ENCODE peak calls at places on chromosomes 2 and 18, in six cellular contexts. One of them, this sample, is unnamed.

GRCh38 chr2:103809946-103810345 is 1044.0 kb upstream of the POU3F3 start:
- DNase-seq in NCI-H510A treated with DMSO at 0.1 percent for 48 hours: no peak
- DNase-seq in sciatic nerve: no peak
- DNase-seq in HT1080: peak
- DNase-seq in AG08395: no peak
- DNase-seq in astrocyte of the cerebellum: no peak
- DNase-seq in this sample: no peak

GRCh38 chr2:9631976-9632700 is 1.3 kb upstream of the YWHAQ start:
- DNase-seq in NCI-H510A treated with DMSO at 0.1 percent for 48 hours: peak
- DNase-seq in sciatic nerve: no peak
- DNase-seq in HT1080: no peak
- DNase-seq in AG08395: no peak
- DNase-seq in astrocyte of the cerebellum: no peak
- DNase-seq in this sample: no peak

GRCh38 chr2:150522269-150522668 is 34.8 kb upstream of the RND3 start:
- DNase-seq in NCI-H510A treated with DMSO at 0.1 percent for 48 hours: no peak
- DNase-seq in sciatic nerve: no peak
- DNase-seq in HT1080: no peak
- DNase-seq in AG08395: no peak
- DNase-seq in astrocyte of the cerebellum: no peak
- DNase-seq in this sample: no peak

GRCh38 chr2:110121052-110121334 is 5.4 kb upstream of the MALL start:
- DNase-seq in NCI-H510A treated with DMSO at 0.1 percent for 48 hours: no peak
- DNase-seq in sciatic nerve: no peak
- DNase-seq in HT1080: no peak
- DNase-seq in AG08395: no peak
- DNase-seq in astrocyte of the cerebellum: no peak
- DNase-seq in this sample: no peak

GRCh38 chr18:67362906-67363305 is 153.6 kb downstream of the DSEL start:
- DNase-seq in NCI-H510A treated with DMSO at 0.1 percent for 48 hours: no peak
- DNase-seq in sciatic nerve: no peak
- DNase-seq in HT1080: no peak
- DNase-seq in AG08395: no peak
- DNase-seq in astrocyte of the cerebellum: no peak
- DNase-seq in this sample: no peak

GRCh38 chr2:147863835-147864234 is 19.0 kb downstream of the ACVR2A start:
- DNase-seq in NCI-H510A treated with DMSO at 0.1 percent for 48 hours: no peak
- DNase-seq in sciatic nerve: no peak
- DNase-seq in HT1080: no peak
- DNase-seq in AG08395: no peak
- DNase-seq in astrocyte of the cerebellum: no peak
- DNase-seq in this sample: no peak

GRCh38 chr18:62331581-62332436 is 6.7 kb downstream of the TNFRSF11A start:
- DNase-seq in NCI-H510A treated with DMSO at 0.1 percent for 48 hours: no peak
- DNase-seq in sciatic nerve: peak
- DNase-seq in HT1080: no peak
- DNase-seq in AG08395: no peak
- DNase-seq in astrocyte of the cerebellum: peak
- DNase-seq in this sample: no peak

GRCh38 chr2:729363-729762 is 52.2 kb upstream of the TMEM18 start:
- DNase-seq in NCI-H510A treated with DMSO at 0.1 percent for 48 hours: no peak
- DNase-seq in sciatic nerve: no peak
- DNase-seq in HT1080: no peak
- DNase-seq in AG08395: no peak
- DNase-seq in astrocyte of the cerebellum: no peak
- DNase-seq in this sample: no peak

GRCh38 chr2:59974051-59974766 is 579.2 kb downstream of the BCL11A start:
- DNase-seq in NCI-H510A treated with DMSO at 0.1 percent for 48 hours: no peak
- DNase-seq in sciatic nerve: no peak
- DNase-seq in HT1080: no peak
- DNase-seq in AG08395: no peak
- DNase-seq in astrocyte of the cerebellum: no peak
- DNase-seq in this sample: no peak

GRCh38 chr2:231918501-231919330 is 7.5 kb downstream of the NPPC start:
- DNase-seq in NCI-H510A treated with DMSO at 0.1 percent for 48 hours: no peak
- DNase-seq in sciatic nerve: no peak
- DNase-seq in HT1080: no peak
- DNase-seq in AG08395: no peak
- DNase-seq in astrocyte of the cerebellum: no peak
- DNase-seq in this sample: no peak

GRCh38 chr2:101696272-101697123 is 1.0 kb upstream of the MAP4K4 start:
- DNase-seq in NCI-H510A treated with DMSO at 0.1 percent for 48 hours: peak
- DNase-seq in sciatic nerve: peak
- DNase-seq in HT1080: no peak
- DNase-seq in AG08395: no peak
- DNase-seq in astrocyte of the cerebellum: no peak
- DNase-seq in this sample: no peak

GRCh38 chr2:200756618-200757321 is 54.9 kb upstream of the BZW1 start:
- DNase-seq in NCI-H510A treated with DMSO at 0.1 percent for 48 hours: no peak
- DNase-seq in sciatic nerve: no peak
- DNase-seq in HT1080: peak
- DNase-seq in AG08395: peak
- DNase-seq in astrocyte of the cerebellum: no peak
- DNase-seq in this sample: no peak

GRCh38 chr2:10909050-10909995 is 2.4 kb upstream of the KCNF1 start:
- DNase-seq in NCI-H510A treated with DMSO at 0.1 percent for 48 hours: peak
- DNase-seq in sciatic nerve: peak
- DNase-seq in HT1080: no peak
- DNase-seq in AG08395: no peak
- DNase-seq in astrocyte of the cerebellum: no peak
- DNase-seq in this sample: peak

GRCh38 chr18:76378526-76379215 is 116.4 kb downstream of the ZNF516 start:
- DNase-seq in NCI-H510A treated with DMSO at 0.1 percent for 48 hours: no peak
- DNase-seq in sciatic nerve: peak
- DNase-seq in HT1080: no peak
- DNase-seq in AG08395: no peak
- DNase-seq in astrocyte of the cerebellum: no peak
- DNase-seq in this sample: no peak

GRCh38 chr2:20755132-20755800 is 67.6 kb downstream of the LDAH start:
- DNase-seq in NCI-H510A treated with DMSO at 0.1 percent for 48 hours: no peak
- DNase-seq in sciatic nerve: no peak
- DNase-seq in HT1080: no peak
- DNase-seq in AG08395: no peak
- DNase-seq in astrocyte of the cerebellum: no peak
- DNase-seq in this sample: no peak

GRCh38 chr2:209445485-209445884 is 21.6 kb downstream of the MAP2 start:
- DNase-seq in NCI-H510A treated with DMSO at 0.1 percent for 48 hours: no peak
- DNase-seq in sciatic nerve: no peak
- DNase-seq in HT1080: no peak
- DNase-seq in AG08395: no peak
- DNase-seq in astrocyte of the cerebellum: no peak
- DNase-seq in this sample: no peak

GRCh38 chr2:42180300-42180699 is 11.1 kb downstream of the EML4 start:
- DNase-seq in NCI-H510A treated with DMSO at 0.1 percent for 48 hours: no peak
- DNase-seq in sciatic nerve: no peak
- DNase-seq in HT1080: no peak
- DNase-seq in AG08395: no peak
- DNase-seq in astrocyte of the cerebellum: no peak
- DNase-seq in this sample: no peak

GRCh38 chr2:223102040-223102899 is 50.3 kb downstream of the KCNE4 start:
- DNase-seq in NCI-H510A treated with DMSO at 0.1 percent for 48 hours: peak
- DNase-seq in sciatic nerve: no peak
- DNase-seq in HT1080: no peak
- DNase-seq in AG08395: no peak
- DNase-seq in astrocyte of the cerebellum: no peak
- DNase-seq in this sample: no peak

GRCh38 chr2:30252723-30253688 is 21.7 kb downstream of the LBH start:
- DNase-seq in NCI-H510A treated with DMSO at 0.1 percent for 48 hours: no peak
- DNase-seq in sciatic nerve: peak
- DNase-seq in HT1080: peak
- DNase-seq in AG08395: peak
- DNase-seq in astrocyte of the cerebellum: no peak
- DNase-seq in this sample: no peak

GRCh38 chr2:176356251-176356650 is 87.0 kb downstream of the MTX2 start:
- DNase-seq in NCI-H510A treated with DMSO at 0.1 percent for 48 hours: no peak
- DNase-seq in sciatic nerve: no peak
- DNase-seq in HT1080: no peak
- DNase-seq in AG08395: no peak
- DNase-seq in astrocyte of the cerebellum: no peak
- DNase-seq in this sample: no peak

GRCh38 chr2:80703532-80703931 is 399.0 kb upstream of the LRRTM1 start:
- DNase-seq in NCI-H510A treated with DMSO at 0.1 percent for 48 hours: no peak
- DNase-seq in sciatic nerve: no peak
- DNase-seq in HT1080: no peak
- DNase-seq in AG08395: no peak
- DNase-seq in astrocyte of the cerebellum: no peak
- DNase-seq in this sample: no peak

GRCh38 chr2:36445191-36445590 is 89.6 kb downstream of the CRIM1 start:
- DNase-seq in NCI-H510A treated with DMSO at 0.1 percent for 48 hours: no peak
- DNase-seq in sciatic nerve: no peak
- DNase-seq in HT1080: no peak
- DNase-seq in AG08395: no peak
- DNase-seq in astrocyte of the cerebellum: peak
- DNase-seq in this sample: no peak

GRCh38 chr2:121185571-121186074 is 99.4 kb downstream of the TFCP2L1 start:
- DNase-seq in NCI-H510A treated with DMSO at 0.1 percent for 48 hours: peak
- DNase-seq in sciatic nerve: no peak
- DNase-seq in HT1080: peak
- DNase-seq in AG08395: no peak
- DNase-seq in astrocyte of the cerebellum: peak
- DNase-seq in this sample: no peak

GRCh38 chr2:102940684-102941083 is 178.9 kb downstream of the TMEM182 start:
- DNase-seq in NCI-H510A treated with DMSO at 0.1 percent for 48 hours: no peak
- DNase-seq in sciatic nerve: no peak
- DNase-seq in HT1080: no peak
- DNase-seq in AG08395: no peak
- DNase-seq in astrocyte of the cerebellum: no peak
- DNase-seq in this sample: no peak

GRCh38 chr2:65826567-65826966 is 394.2 kb upstream of the SPRED2 start:
- DNase-seq in NCI-H510A treated with DMSO at 0.1 percent for 48 hours: no peak
- DNase-seq in sciatic nerve: no peak
- DNase-seq in HT1080: no peak
- DNase-seq in AG08395: no peak
- DNase-seq in astrocyte of the cerebellum: no peak
- DNase-seq in this sample: no peak

GRCh38 chr2:74183878-74184277 is 5.2 kb upstream of the MOB1A start:
- DNase-seq in NCI-H510A treated with DMSO at 0.1 percent for 48 hours: no peak
- DNase-seq in sciatic nerve: no peak
- DNase-seq in HT1080: no peak
- DNase-seq in AG08395: no peak
- DNase-seq in astrocyte of the cerebellum: no peak
- DNase-seq in this sample: no peak